ENCODE peak calls at places on chromosomes 1 and 21, in ten cellular contexts. M, G, H, P, S, R, Q, K, U and W are unnamed samples.

GRCh38 chr21:27534211-27534610 is 567.3 kb upstream of the ADAMTS5 start:
- DNase-seq in U (no peak), P (no peak), K (no peak), H (no peak), G (no peak), R (no peak), Q (no peak), S (no peak), M (no peak), W (no peak)

GRCh38 chr1:104291156-104291555 is 541.5 kb downstream of the AMY1C start:
- DNase-seq in Q (no peak), R (no peak), U (no peak), K (no peak), S (no peak), H (no peak), G (no peak), P (no peak), M (no peak), W (no peak)

GRCh38 chr1:27348861-27349783 is 7.3 kb downstream of the SYTL1 start:
- DNase-seq in S (no peak), P (peak), U (no peak), M (peak), H (no peak), K (peak), G (peak), R (no peak), Q (no peak), W (no peak)

GRCh38 chr1:14242145-14242544 is 356.3 kb upstream of the KAZN start:
- DNase-seq in U (no peak), R (peak), G (no peak), M (no peak), H (no peak), K (no peak), S (no peak), P (no peak), Q (no peak), W (peak)

GRCh38 chr1:210294991-210295773 is 33.5 kb upstream of the HHAT start:
- DNase-seq in H (no peak), Q (peak), K (no peak), G (no peak), R (peak), P (no peak), U (peak), M (peak), S (no peak), W (no peak)

GRCh38 chr1:236078988-236079387 is 14.1 kb upstream of the NID1 start:
- DNase-seq in Q (no peak), S (no peak), P (no peak), R (no peak), U (no peak), G (no peak), M (no peak), H (no peak), K (no peak), W (no peak)

GRCh38 chr1:218346391-218347204 is 1.5 kb downstream of the TGFB2 start:
- DNase-seq in U (peak), S (no peak), M (peak), K (peak), P (no peak), Q (no peak), G (peak), R (peak), H (no peak), W (peak)

GRCh38 chr1:26290416-26291261 is 10.8 kb downstream of the SH3BGRL3 start:
- DNase-seq in M (peak), R (no peak), H (no peak), G (no peak), P (no peak), K (no peak), S (no peak), U (no peak), Q (no peak), W (no peak)

GRCh38 chr1:37089750-37090149 is 55.4 kb upstream of the GRIK3 start:
- DNase-seq in R (no peak), P (no peak), U (no peak), Q (no peak), H (no peak), M (no peak), S (no peak), K (no peak), G (no peak), W (no peak)

GRCh38 chr1:228846952-228847351 is 111.7 kb downstream of the RHOU start:
- DNase-seq in P (no peak), U (no peak), M (no peak), K (no peak), G (no peak), S (no peak), R (no peak), Q (no peak), H (no peak), W (no peak)

GRCh38 chr1:156748670-156749428 is 2.6 kb downstream of the HDGF start:
- DNase-seq in G (peak), Q (peak), S (no peak), P (peak), H (no peak), U (no peak), R (peak), K (peak), M (peak), W (peak)

GRCh38 chr1:177586429-177586828 is 383.4 kb downstream of the SEC16B start:
- DNase-seq in P (no peak), H (peak), G (no peak), K (no peak), S (no peak), Q (no peak), M (no peak), R (no peak), U (peak), W (no peak)

GRCh38 chr21:35256468-35256988 is 207.4 kb upstream of the RUNX1 start:
- DNase-seq in M (peak), R (peak), P (peak), U (peak), H (peak), G (peak), K (no peak), S (peak), Q (peak), W (peak)

GRCh38 chr1:44636711-44637589 is 37.3 kb downstream of the TMEM53 start:
- DNase-seq in G (no peak), H (no peak), K (no peak), M (no peak), P (no peak), S (no peak), Q (no peak), U (no peak), R (no peak), W (peak)

GRCh38 chr1:176656257-176656995 is 193.5 kb downstream of the PAPPA2 start:
- DNase-seq in K (no peak), Q (peak), H (peak), G (no peak), M (no peak), R (no peak), P (no peak), S (peak), U (peak), W (peak)

GRCh38 chr1:236888903-236889302 is 93.8 kb downstream of the MTR start:
- DNase-seq in S (no peak), P (no peak), G (no peak), H (no peak), U (no peak), R (no peak), Q (peak), M (peak), K (no peak), W (no peak)

GRCh38 chr1:85200367-85200869 is 398 bp downstream of the SYDE2 start:
- DNase-seq in M (peak), Q (peak), K (peak), G (no peak), H (no peak), P (peak), S (peak), U (no peak), R (no peak), W (peak)

GRCh38 chr1:92842082-92843045 is 10.5 kb downstream of the RPL5 start:
- DNase-seq in P (no peak), S (no peak), K (no peak), Q (no peak), R (no peak), U (no peak), H (no peak), G (no peak), M (no peak), W (no peak)

GRCh38 chr1:44947060-44947773 is 39.2 kb downstream of the EIF2B3 start:
- DNase-seq in R (peak), S (no peak), Q (peak), H (peak), K (peak), G (no peak), M (no peak), U (peak), P (no peak), W (no peak)

GRCh38 chr21:40924641-40925040 is 77.7 kb upstream of the DSCAM start:
- DNase-seq in R (no peak), Q (no peak), K (no peak), G (no peak), H (no peak), P (no peak), M (no peak), S (no peak), U (no peak), W (no peak)